ENCODE peak calls at places on chromosome 2, in six cellular contexts. One of them, this sample, is unnamed.

GRCh38 chr2:56539618-56540017 is 355.8 kb downstream of the CCDC85A start:
- DNase-seq in pancreas: no peak
- DNase-seq in lower lobe of right lung: no peak
- DNase-seq in AG04450: no peak
- DNase-seq in HFF-Myc: no peak
- DNase-seq in cardiac fibroblast: no peak
- DNase-seq in this sample: no peak

GRCh38 chr2:239193426-239193825 is 207.4 kb downstream of the HDAC4 start:
- DNase-seq in lower lobe of right lung: no peak
- DNase-seq in pancreas: peak; percentile 12
- DNase-seq in AG04450: no peak
- DNase-seq in HFF-Myc: no peak
- DNase-seq in cardiac fibroblast: no peak
- DNase-seq in this sample: peak; percentile 29

GRCh38 chr2:64488050-64488974 is 34.4 kb downstream of the LGALSL start:
- DNase-seq in pancreas: peak; percentile 39
- DNase-seq in lower lobe of right lung: peak; percentile 77
- DNase-seq in cardiac fibroblast: peak; percentile 70
- DNase-seq in AG04450: peak; percentile 24
- DNase-seq in HFF-Myc: no peak
- DNase-seq in this sample: peak; percentile 61

GRCh38 chr2:218030409-218031195 is 27.8 kb upstream of the TNS1 start:
- DNase-seq in AG04450: no peak
- DNase-seq in HFF-Myc: no peak
- DNase-seq in lower lobe of right lung: no peak
- DNase-seq in pancreas: no peak
- DNase-seq in cardiac fibroblast: no peak
- DNase-seq in this sample: no peak

GRCh38 chr2:151437630-151438029 is 27.9 kb downstream of the RIF1 start:
- DNase-seq in lower lobe of right lung: no peak
- DNase-seq in HFF-Myc: peak; percentile 10
- DNase-seq in AG04450: no peak
- DNase-seq in pancreas: no peak
- DNase-seq in cardiac fibroblast: peak; percentile 50
- DNase-seq in this sample: no peak

GRCh38 chr2:65024149-65024829 is 31.9 kb upstream of the CEP68 start:
- DNase-seq in lower lobe of right lung: no peak
- DNase-seq in AG04450: peak; percentile 44
- DNase-seq in HFF-Myc: no peak
- DNase-seq in cardiac fibroblast: peak; percentile 56
- DNase-seq in pancreas: no peak
- DNase-seq in this sample: no peak

GRCh38 chr2:168244318-168244717 is 3.1 kb downstream of the STK39 start:
- DNase-seq in cardiac fibroblast: no peak
- DNase-seq in lower lobe of right lung: no peak
- DNase-seq in HFF-Myc: no peak
- DNase-seq in pancreas: peak; percentile 53
- DNase-seq in AG04450: no peak
- DNase-seq in this sample: no peak

GRCh38 chr2:225994748-225995405 is 595.4 kb downstream of the NYAP2 start:
- DNase-seq in lower lobe of right lung: no peak
- DNase-seq in pancreas: no peak
- DNase-seq in cardiac fibroblast: peak; percentile 5
- DNase-seq in AG04450: no peak
- DNase-seq in HFF-Myc: peak; percentile 15
- DNase-seq in this sample: no peak

GRCh38 chr2:210727549-210727948 is 171.2 kb downstream of the CPS1 start:
- DNase-seq in pancreas: no peak
- DNase-seq in AG04450: no peak
- DNase-seq in lower lobe of right lung: no peak
- DNase-seq in HFF-Myc: no peak
- DNase-seq in cardiac fibroblast: no peak
- DNase-seq in this sample: no peak

GRCh38 chr2:236525416-236525997 is 44.1 kb upstream of the ACKR3 start:
- DNase-seq in lower lobe of right lung: no peak
- DNase-seq in cardiac fibroblast: no peak
- DNase-seq in HFF-Myc: no peak
- DNase-seq in AG04450: no peak
- DNase-seq in pancreas: no peak
- DNase-seq in this sample: no peak

GRCh38 chr2:65386340-65386739 is 46.1 kb downstream of the SPRED2 start:
- DNase-seq in HFF-Myc: no peak
- DNase-seq in lower lobe of right lung: no peak
- DNase-seq in pancreas: peak; percentile 2
- DNase-seq in AG04450: no peak
- DNase-seq in cardiac fibroblast: no peak
- DNase-seq in this sample: no peak

GRCh38 chr2:31429759-31430438 is 15.4 kb upstream of the XDH start:
- DNase-seq in cardiac fibroblast: no peak
- DNase-seq in HFF-Myc: no peak
- DNase-seq in lower lobe of right lung: no peak
- DNase-seq in AG04450: no peak
- DNase-seq in pancreas: peak; percentile 42
- DNase-seq in this sample: no peak

GRCh38 chr2:47907097-47907781 is 941 bp upstream of the FBXO11 start:
- DNase-seq in cardiac fibroblast: no peak
- DNase-seq in pancreas: peak; percentile 29
- DNase-seq in lower lobe of right lung: peak; percentile 55
- DNase-seq in AG04450: no peak
- DNase-seq in HFF-Myc: no peak
- DNase-seq in this sample: peak; percentile 55

GRCh38 chr2:109238580-109238979 is 109.6 kb downstream of the SH3RF3 start:
- DNase-seq in lower lobe of right lung: peak; percentile 89
- DNase-seq in cardiac fibroblast: peak; percentile 95
- DNase-seq in AG04450: peak; percentile 74
- DNase-seq in pancreas: peak; percentile 63
- DNase-seq in HFF-Myc: no peak
- DNase-seq in this sample: peak; percentile 43

GRCh38 chr2:100036793-100037192 is 105.6 kb downstream of the AFF3 start:
- DNase-seq in cardiac fibroblast: no peak
- DNase-seq in HFF-Myc: no peak
- DNase-seq in lower lobe of right lung: no peak
- DNase-seq in AG04450: no peak
- DNase-seq in pancreas: no peak
- DNase-seq in this sample: no peak

GRCh38 chr2:5985551-5986229 is 293.5 kb downstream of the SOX11 start:
- DNase-seq in lower lobe of right lung: no peak
- DNase-seq in cardiac fibroblast: no peak
- DNase-seq in HFF-Myc: no peak
- DNase-seq in pancreas: no peak
- DNase-seq in AG04450: no peak
- DNase-seq in this sample: no peak

GRCh38 chr2:58010599-58010998 is 36.0 kb upstream of the VRK2 start:
- DNase-seq in pancreas: no peak
- DNase-seq in cardiac fibroblast: no peak
- DNase-seq in AG04450: no peak
- DNase-seq in HFF-Myc: no peak
- DNase-seq in lower lobe of right lung: no peak
- DNase-seq in this sample: no peak

GRCh38 chr2:227846831-227847230 is 24.6 kb upstream of the DAW1 start:
- DNase-seq in AG04450: no peak
- DNase-seq in cardiac fibroblast: no peak
- DNase-seq in HFF-Myc: no peak
- DNase-seq in lower lobe of right lung: no peak
- DNase-seq in pancreas: no peak
- DNase-seq in this sample: no peak

GRCh38 chr2:231917280-231918088 is 8.7 kb downstream of the NPPC start:
- DNase-seq in AG04450: no peak
- DNase-seq in HFF-Myc: no peak
- DNase-seq in pancreas: no peak
- DNase-seq in cardiac fibroblast: peak; percentile 9
- DNase-seq in lower lobe of right lung: peak; percentile 20
- DNase-seq in this sample: peak; percentile 66

GRCh38 chr2:127362971-127363370 is 24.8 kb downstream of the MAP3K2 start:
- DNase-seq in lower lobe of right lung: no peak
- DNase-seq in AG04450: no peak
- DNase-seq in HFF-Myc: no peak
- DNase-seq in pancreas: no peak
- DNase-seq in cardiac fibroblast: peak; percentile 34
- DNase-seq in this sample: no peak

GRCh38 chr2:61134141-61134540 is 27.8 kb upstream of the C2orf74 start:
- DNase-seq in cardiac fibroblast: no peak
- DNase-seq in pancreas: no peak
- DNase-seq in AG04450: no peak
- DNase-seq in HFF-Myc: no peak
- DNase-seq in lower lobe of right lung: no peak
- DNase-seq in this sample: no peak

GRCh38 chr2:47569658-47570398 is 166.9 kb downstream of the MSH2 start:
- DNase-seq in lower lobe of right lung: no peak
- DNase-seq in HFF-Myc: no peak
- DNase-seq in AG04450: no peak
- DNase-seq in cardiac fibroblast: peak; percentile 9
- DNase-seq in pancreas: no peak
- DNase-seq in this sample: no peak

GRCh38 chr2:29810956-29811355 is 110.4 kb downstream of the ALK start:
- DNase-seq in AG04450: no peak
- DNase-seq in pancreas: no peak
- DNase-seq in cardiac fibroblast: no peak
- DNase-seq in HFF-Myc: no peak
- DNase-seq in lower lobe of right lung: no peak
- DNase-seq in this sample: no peak

GRCh38 chr2:111116843-111117665 is 3.7 kb upstream of the BCL2L11 start:
- DNase-seq in AG04450: no peak
- DNase-seq in cardiac fibroblast: peak; percentile 82
- DNase-seq in lower lobe of right lung: peak; percentile 76
- DNase-seq in HFF-Myc: no peak
- DNase-seq in pancreas: peak; percentile 81
- DNase-seq in this sample: peak; percentile 94

GRCh38 chr2:85756195-85756594 is 2.4 kb downstream of the ATOH8 start:
- DNase-seq in lower lobe of right lung: no peak
- DNase-seq in pancreas: no peak
- DNase-seq in AG04450: no peak
- DNase-seq in HFF-Myc: no peak
- DNase-seq in cardiac fibroblast: no peak
- DNase-seq in this sample: no peak

GRCh38 chr2:140338827-140339226 is 1558.6 kb upstream of the NXPH2 start:
- DNase-seq in pancreas: no peak
- DNase-seq in lower lobe of right lung: no peak
- DNase-seq in AG04450: no peak
- DNase-seq in HFF-Myc: no peak
- DNase-seq in cardiac fibroblast: no peak
- DNase-seq in this sample: no peak

GRCh38 chr2:95525294-95526035 is 40.9 kb upstream of the TRIM43B start:
- DNase-seq in HFF-Myc: no peak
- DNase-seq in pancreas: peak; percentile 31
- DNase-seq in cardiac fibroblast: peak; percentile 18
- DNase-seq in lower lobe of right lung: peak; percentile 84
- DNase-seq in AG04450: no peak
- DNase-seq in this sample: peak; percentile 44

GRCh38 chr2:209900638-209901037 is 101.8 kb upstream of the RPE start:
- DNase-seq in AG04450: no peak
- DNase-seq in cardiac fibroblast: no peak
- DNase-seq in lower lobe of right lung: no peak
- DNase-seq in HFF-Myc: no peak
- DNase-seq in pancreas: no peak
- DNase-seq in this sample: no peak

GRCh38 chr2:21501344-21502027 is 377.7 kb downstream of the TDRD15 start:
- DNase-seq in cardiac fibroblast: no peak
- DNase-seq in lower lobe of right lung: no peak
- DNase-seq in AG04450: no peak
- DNase-seq in pancreas: no peak
- DNase-seq in HFF-Myc: no peak
- DNase-seq in this sample: peak; percentile 21

GRCh38 chr2:233836359-233836758 is 18.0 kb downstream of the HJURP start:
- DNase-seq in cardiac fibroblast: no peak
- DNase-seq in HFF-Myc: no peak
- DNase-seq in AG04450: no peak
- DNase-seq in pancreas: no peak
- DNase-seq in lower lobe of right lung: no peak
- DNase-seq in this sample: no peak

GRCh38 chr2:186543561-186544131 is 46.2 kb upstream of the ITGAV start:
- DNase-seq in lower lobe of right lung: no peak
- DNase-seq in cardiac fibroblast: peak; percentile 68
- DNase-seq in AG04450: peak; percentile 42
- DNase-seq in pancreas: no peak
- DNase-seq in HFF-Myc: peak; percentile 90
- DNase-seq in this sample: no peak

GRCh38 chr2:68471385-68471784 is 4.0 kb downstream of the APLF start:
- DNase-seq in pancreas: no peak
- DNase-seq in cardiac fibroblast: no peak
- DNase-seq in HFF-Myc: no peak
- DNase-seq in AG04450: no peak
- DNase-seq in lower lobe of right lung: no peak
- DNase-seq in this sample: no peak

GRCh38 chr2:152481881-152482280 is 146.9 kb downstream of the FMNL2 start:
- DNase-seq in cardiac fibroblast: no peak
- DNase-seq in lower lobe of right lung: no peak
- DNase-seq in HFF-Myc: no peak
- DNase-seq in AG04450: no peak
- DNase-seq in pancreas: no peak
- DNase-seq in this sample: peak; percentile 44

DNA sequence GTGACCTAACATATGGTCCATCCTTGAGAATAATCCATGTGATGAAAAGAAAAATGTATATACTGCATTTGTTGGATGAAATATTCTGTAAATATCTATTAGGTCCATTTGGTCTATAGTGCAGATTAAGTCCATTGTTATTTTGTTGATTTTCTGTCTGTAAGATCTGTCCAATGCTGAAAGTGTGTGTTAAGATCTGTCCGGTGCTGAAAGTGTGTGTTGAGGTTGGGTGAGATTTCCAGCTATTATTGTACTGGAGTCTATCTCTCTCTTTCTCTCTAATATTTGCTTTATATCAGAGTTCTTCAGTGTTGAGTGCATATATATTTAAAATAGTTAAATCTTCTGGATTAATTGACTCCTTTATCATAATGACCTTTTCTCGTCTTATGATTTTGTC is 828.8 kb upstream of the CRIM1 start:
- DNase-seq in HFF-Myc: no peak
- DNase-seq in cardiac fibroblast: no peak
- DNase-seq in pancreas: no peak
- DNase-seq in AG04450: no peak
- DNase-seq in lower lobe of right lung: no peak
- DNase-seq in this sample: no peak
- TF ChIP-seq CTCF in HFF-Myc: no peak
- TF ChIP-seq CTCF in cardiac fibroblast: no peak
- TF ChIP-seq CTCF in pancreas: no peak
- TF ChIP-seq CTCF in AG04450: no peak
- TF ChIP-seq CTCF in lower lobe of right lung: no peak
- TF ChIP-seq CTCF in this sample: no peak

GRCh38 chr2:204051476-204051875 is 114.9 kb downstream of the ICOS start:
- DNase-seq in AG04450: no peak
- DNase-seq in pancreas: no peak
- DNase-seq in HFF-Myc: no peak
- DNase-seq in lower lobe of right lung: no peak
- DNase-seq in cardiac fibroblast: no peak
- DNase-seq in this sample: no peak
- TF ChIP-seq CTCF in AG04450: no peak
- TF ChIP-seq CTCF in pancreas: no peak
- TF ChIP-seq CTCF in HFF-Myc: peak; percentile 22
- TF ChIP-seq CTCF in lower lobe of right lung: peak; percentile 19
- TF ChIP-seq CTCF in cardiac fibroblast: no peak
- TF ChIP-seq CTCF in this sample: no peak

GRCh38 chr2:23760746-23761145 is 166.2 kb downstream of the ATAD2B start:
- DNase-seq in cardiac fibroblast: peak; percentile 79
- DNase-seq in AG04450: peak; percentile 43
- DNase-seq in HFF-Myc: peak; percentile 15
- DNase-seq in pancreas: no peak
- DNase-seq in lower lobe of right lung: no peak
- DNase-seq in this sample: no peak
- TF ChIP-seq CTCF in cardiac fibroblast: peak; percentile 37
- TF ChIP-seq CTCF in AG04450: peak; percentile 47
- TF ChIP-seq CTCF in HFF-Myc: no peak
- TF ChIP-seq CTCF in pancreas: no peak
- TF ChIP-seq CTCF in lower lobe of right lung: peak; percentile 20
- TF ChIP-seq CTCF in this sample: no peak

GRCh38 chr2:76973610-76974009 is 548.6 kb downstream of the LRRTM4 start:
- DNase-seq in pancreas: no peak
- DNase-seq in HFF-Myc: no peak
- DNase-seq in AG04450: no peak
- DNase-seq in cardiac fibroblast: no peak
- DNase-seq in lower lobe of right lung: no peak
- DNase-seq in this sample: no peak
- TF ChIP-seq CTCF in pancreas: no peak
- TF ChIP-seq CTCF in HFF-Myc: no peak
- TF ChIP-seq CTCF in AG04450: no peak
- TF ChIP-seq CTCF in cardiac fibroblast: no peak
- TF ChIP-seq CTCF in lower lobe of right lung: no peak
- TF ChIP-seq CTCF in this sample: no peak

This sample was measured in thyroid gland.